ENCODE peak calls at places on chromosome 1, in six cellular contexts. D is BJ, R is psoas muscle, M is cardiac muscle cell, O is PC-3, I is Caco-2. G is an unnamed sample.

GRCh38 chr1:64965239-64966157 is 851 bp downstream of the JAK1 start:
- DNase-seq in D (no peak), R (peak; percentile 70), M (no peak), O (peak; percentile 39), I (peak; percentile 33), G (no peak)

GRCh38 chr1:42679364-42679983 is 2.7 kb upstream of the YBX1 start:
- DNase-seq in D (no peak), R (no peak), M (no peak), O (no peak), I (no peak), G (peak; percentile 66)

GRCh38 chr1:78274814-78275213 is 216.0 kb upstream of the PTGFR start:
- DNase-seq in D (no peak), R (no peak), M (no peak), O (peak; percentile 8), I (no peak), G (no peak)

GRCh38 chr1:23951646-23952095 is 8.0 kb upstream of the PNRC2 start:
- DNase-seq in D (peak; percentile 86), R (peak; percentile 21), M (no peak), O (peak; percentile 89), I (peak; percentile 40), G (peak; percentile 96)

GRCh38 chr1:87765686-87766085 is 437.0 kb downstream of the LMO4 start:
- DNase-seq in D (no peak), R (no peak), M (no peak), O (peak; percentile 1), I (no peak), G (peak; percentile 52)

GRCh38 chr1:37720231-37721130 is 28.2 kb downstream of the CDCA8 start:
- DNase-seq in D (no peak), R (no peak), M (no peak), O (no peak), I (no peak), G (no peak)

GRCh38 chr1:243461700-243462099 is 205.9 kb downstream of the SDCCAG8 start:
- DNase-seq in D (no peak), R (no peak), M (no peak), O (no peak), I (no peak), G (no peak)

GRCh38 chr1:226690460-226690982 is 48.6 kb downstream of the ITPKB start:
- DNase-seq in D (no peak), R (no peak), M (peak; percentile 42), O (no peak), I (no peak), G (no peak)

GRCh38 chr1:9440763-9441194 is 98.5 kb upstream of the SLC25A33 start:
- DNase-seq in D (no peak), R (peak; percentile 30), M (no peak), O (no peak), I (no peak), G (no peak)

GRCh38 chr1:152777510-152778137 is 2.7 kb downstream of the LCE1F start:
- DNase-seq in D (no peak), R (no peak), M (no peak), O (peak; percentile 60), I (no peak), G (no peak)
- TF ChIP-seq CTCF in D (peak; percentile 37), R (no peak), M (no peak), O (peak; percentile 62), I (peak; percentile 45), G (no peak)

GRCh38 chr1:180156631-180157091 is 2.0 kb downstream of the QSOX1 start:
- DNase-seq in D (no peak), R (no peak), M (no peak), O (peak; percentile 52), I (no peak), G (peak; percentile 41)
- H3K4me3 ChIP-seq in D (peak overlapping the region; percentile 70), R (no peak overlapping the region), M (no peak overlapping the region), O (peak overlapping the region; percentile 99), I (no peak overlapping the region), G (peak overlapping the region; percentile 7)

GRCh38 chr1:25587290-25587689 is 29.3 kb upstream of the MAN1C1 start:
- DNase-seq in D (no peak), R (no peak), M (no peak), O (no peak), I (no peak), G (no peak)

GRCh38 chr1:25586181-25586588 is 30.4 kb upstream of the MAN1C1 start:
- DNase-seq in D (no peak), R (no peak), M (peak; percentile 49), O (no peak), I (no peak), G (no peak)

GRCh38 chr1:25594971-25595370 is 21.6 kb upstream of the MAN1C1 start:
- DNase-seq in D (no peak), R (no peak), M (no peak), O (no peak), I (no peak), G (no peak)

GRCh38 chr1:25590096-25590824 is 26.3 kb upstream of the MAN1C1 start:
- DNase-seq in D (no peak), R (peak; percentile 47), M (peak; percentile 43), O (no peak), I (no peak), G (no peak)
- TF ChIP-seq CTCF in D (peak; percentile 24), R (no peak), M (peak; percentile 13), O (no peak), I (no peak), G (no peak)

GRCh38 chr1:32465541-32466002 is 700 bp downstream of the ZBTB8B start:
- DNase-seq in D (no peak), R (no peak), M (no peak), O (no peak), I (no peak), G (no peak)
- H3K4me3 ChIP-seq in D (no peak overlapping the region), R (peak overlapping the region; percentile 68), M (peak overlapping the region; percentile 64), O (peak overlapping the region; percentile 80), I (no peak overlapping the region), G (no peak overlapping the region)

GRCh38 chr1:156959414-156959813 is 39.0 kb downstream of the LRRC71 start:
- DNase-seq in D (peak; percentile 32), R (no peak), M (peak; percentile 70), O (no peak), I (no peak), G (peak; percentile 14)

GRCh38 chr1:156964431-156964830 is 44.0 kb downstream of the LRRC71 start:
- DNase-seq in D (no peak), R (no peak), M (no peak), O (no peak), I (no peak), G (no peak)

GRCh38 chr1:156958247-156958714 is 37.8 kb downstream of the LRRC71 start:
- DNase-seq in D (no peak), R (no peak), M (no peak), O (peak; percentile 52), I (no peak), G (no peak)

GRCh38 chr1:156963621-156964020 is 43.2 kb downstream of the LRRC71 start:
- DNase-seq in D (no peak), R (no peak), M (no peak), O (no peak), I (no peak), G (no peak)

DNA sequence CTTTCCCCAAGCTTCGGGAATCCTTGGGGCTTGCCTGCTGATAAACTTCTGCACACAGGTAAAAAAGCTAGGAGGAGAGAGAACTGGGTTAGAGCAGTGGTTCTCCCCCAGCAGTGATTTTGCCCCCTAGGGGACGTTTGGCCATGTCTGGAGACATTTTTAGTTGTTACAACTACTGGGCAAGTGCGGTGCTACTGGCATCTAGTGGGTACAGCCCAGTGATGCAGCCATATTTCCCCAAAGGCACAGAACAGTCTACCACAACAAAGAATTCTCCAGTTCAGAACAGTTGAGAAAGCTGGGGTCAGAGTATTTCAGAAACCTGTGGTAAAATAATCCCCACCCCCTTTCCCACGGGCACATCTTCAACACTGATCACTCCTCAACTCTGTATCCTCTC is 41.3 kb downstream of the LRRC71 start:
- DNase-seq in D (no peak), R (no peak), M (peak; percentile 18), O (peak; percentile 44), I (no peak), G (no peak)
- TF ChIP-seq CTCF in D (peak; percentile 4), R (no peak), M (peak; percentile 13), O (peak; percentile 78), I (peak; percentile 23), G (no peak)

GRCh38 chr1:26493267-26493666 is 21.0 kb downstream of the HMGN2 start:
- DNase-seq in D (no peak), R (no peak), M (no peak), O (no peak), I (no peak), G (no peak)
- H3K4me3 ChIP-seq in D (no peak overlapping the region), R (no peak overlapping the region), M (no peak overlapping the region), O (no peak overlapping the region), I (no peak overlapping the region), G (no peak overlapping the region)

GRCh38 chr1:36465731-36466369 is 1.7 kb upstream of the MRPS15 start:
- DNase-seq in D (no peak), R (no peak), M (no peak), O (peak; percentile 17), I (no peak), G (no peak)

GRCh38 chr1:36466370-36467026 is 2.3 kb upstream of the MRPS15 start:
- DNase-seq in D (no peak), R (no peak), M (no peak), O (no peak), I (no peak), G (no peak)

GRCh38 chr1:36463773-36464604 is at the start of gene MRPS15:
- DNase-seq in D (peak; percentile 58), R (peak; percentile 97), M (peak; percentile 96), O (peak; percentile 94), I (peak; percentile 92), G (peak; percentile 75)

GRCh38 chr1:36463404-36463772 is 796 bp downstream of the MRPS15 start:
- DNase-seq in D (no peak), R (no peak), M (no peak), O (no peak), I (no peak), G (no peak)

DNA sequence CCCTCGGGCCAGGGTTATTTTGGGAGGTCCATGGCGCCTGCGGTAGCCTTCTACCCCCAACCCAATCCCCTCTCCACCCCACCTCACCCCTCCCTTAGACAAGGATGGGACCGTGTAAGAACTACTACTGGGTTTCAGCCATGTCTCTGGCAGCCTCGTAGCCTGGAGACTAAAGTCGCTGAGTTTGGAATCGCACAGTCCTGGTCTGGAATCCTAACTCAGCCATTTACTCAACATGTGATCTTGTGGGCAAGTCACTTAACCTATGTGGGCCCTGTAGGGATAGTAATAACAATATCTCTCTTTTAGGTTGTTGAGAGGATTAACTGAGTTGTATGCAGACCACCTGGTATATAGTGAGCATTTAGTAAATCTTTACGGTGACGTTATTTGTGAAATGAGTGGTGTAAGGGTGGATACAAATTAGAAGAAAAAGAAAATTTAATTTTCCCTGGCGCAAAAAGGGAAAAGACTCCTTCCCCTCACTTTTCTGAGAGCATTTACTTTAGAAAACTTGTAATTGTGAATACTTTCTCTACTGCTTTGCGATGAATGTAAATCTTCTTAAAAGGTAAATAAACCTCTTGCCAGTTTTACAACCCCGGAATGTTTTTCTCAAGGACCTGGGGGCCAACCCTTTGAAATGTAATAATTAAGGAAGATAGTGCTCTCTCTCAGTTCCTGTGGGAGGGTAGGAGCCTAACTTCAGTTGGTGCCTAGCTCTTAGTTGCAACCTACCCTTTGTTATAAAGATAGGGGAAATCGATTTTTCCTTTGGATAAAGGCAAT is 615 bp upstream of the MRPS15 start:
- DNase-seq in D (no peak), R (no peak), M (no peak), O (no peak), I (no peak), G (no peak)
- TF ChIP-seq CTCF in D (no peak), R (no peak), M (no peak), O (no peak), I (no peak), G (no peak)

GRCh38 chr1:28070725-28071593 is 17.5 kb downstream of the EYA3 start:
- DNase-seq in D (no peak), R (no peak), M (no peak), O (no peak), I (no peak), G (no peak)
- H3K4me3 ChIP-seq in D (no peak overlapping the region), R (no peak overlapping the region), M (no peak overlapping the region), O (no peak overlapping the region), I (no peak overlapping the region), G (no peak overlapping the region)